ENCODE peak calls at places on chromosomes 12 and 14, in seven cellular contexts. H is cardiac muscle cell; X is stomach; K is mesenchymal stem cell; T is fibroblast of lung; R is CD4-positive, alpha-beta T cell; D is ovary. B is an unnamed sample.
A peak's percentile ranks its signal among the peaks of the same experiment; 100 is the strongest.

GRCh38 chr12:19234991-19235876 is 105.7 kb downstream of the PLEKHA5 start:
- DNase-seq in X (no peak), R (no peak), K (peak; percentile 36), D (no peak), T (peak; percentile 51), H (peak; percentile 72), B (no peak)

GRCh38 chr14:36654185-36655053 is 7.2 kb upstream of the PAX9 start:
- DNase-seq in T (no peak), R (no peak), D (no peak), K (no peak), H (no peak), X (no peak), B (no peak)

GRCh38 chr12:121805171-121805687 is 1.4 kb downstream of the SETD1B start:
- DNase-seq in H (peak; percentile 39), D (peak; percentile 45), T (peak; percentile 56), R (no peak), X (no peak), K (peak; percentile 72), B (no peak)

GRCh38 chr12:13198921-13199320 is 2.4 kb downstream of the EMP1 start:
- DNase-seq in X (no peak), K (peak; percentile 46), T (peak; percentile 60), H (peak; percentile 71), R (no peak), D (no peak), B (no peak)

GRCh38 chr12:46383654-46384450 is 11.3 kb upstream of the SLC38A2 start:
- DNase-seq in R (peak; percentile 49), H (peak; percentile 98), D (peak; percentile 95), K (peak; percentile 95), X (peak; percentile 94), T (peak; percentile 98), B (peak; percentile 90)

GRCh38 chr12:108798551-108799221 is 58.7 kb downstream of the SSH1 start:
- DNase-seq in D (no peak), H (peak; percentile 61), R (no peak), K (peak; percentile 53), X (no peak), T (peak; percentile 76), B (peak; percentile 45)

GRCh38 chr12:74780458-74781241 is 243.0 kb downstream of the ATXN7L3B start:
- DNase-seq in R (no peak), K (peak; percentile 2), T (no peak), D (no peak), X (no peak), H (no peak), B (no peak)

GRCh38 chr12:21891763-21892217 is 49.4 kb downstream of the ABCC9 start:
- DNase-seq in X (no peak), D (peak; percentile 54), K (no peak), T (peak; percentile 38), R (no peak), H (peak; percentile 30), B (no peak)

GRCh38 chr14:68487805-68488590 is 304.9 kb downstream of the ZFP36L1 start:
- DNase-seq in R (no peak), D (no peak), K (no peak), X (no peak), T (no peak), H (no peak), B (no peak)

DNA sequence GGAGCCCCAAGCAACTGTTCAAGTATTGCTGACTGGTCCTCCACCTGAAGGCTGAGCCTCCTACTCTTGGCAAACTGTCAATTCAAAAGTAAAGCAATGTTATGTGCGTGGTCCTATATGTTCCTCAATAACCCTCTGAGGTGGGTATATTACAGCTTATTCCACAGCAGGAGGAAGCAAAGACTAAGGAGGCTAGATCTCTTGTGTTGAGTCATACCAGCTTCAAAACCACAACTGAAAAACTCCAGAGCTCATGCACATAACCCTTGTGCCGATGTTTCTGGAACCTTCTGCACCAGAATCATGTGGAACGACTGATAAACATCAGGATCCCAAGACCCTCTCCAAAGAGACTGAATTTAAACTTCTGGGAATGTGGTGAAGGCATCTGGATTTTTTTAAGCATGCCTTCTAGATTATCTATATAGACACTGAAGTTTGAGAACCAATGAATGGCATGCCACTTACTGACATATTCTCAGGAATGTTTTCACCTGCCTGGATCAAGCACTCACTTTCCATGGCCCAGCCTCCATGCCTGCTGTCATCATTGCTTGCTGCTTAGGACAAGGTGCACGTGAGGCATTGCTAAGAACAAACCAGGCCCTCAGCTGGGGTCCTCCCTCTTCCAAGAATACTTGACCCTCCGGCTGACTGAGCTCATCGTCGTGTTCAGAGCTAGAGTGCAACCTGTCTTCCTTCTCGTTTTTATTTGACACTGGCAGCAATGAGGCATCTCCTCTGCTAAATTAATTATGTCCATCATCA is 194.7 kb downstream of the BCL11B start:
- DNase-seq in T (no peak), X (no peak), D (no peak), R (no peak), K (no peak), H (no peak), B (no peak)
- H3K9me3 ChIP-seq in T (no peaks in the 10 kb centered on the region), X (no peaks in the 10 kb centered on the region), D (no peaks in the 10 kb centered on the region), R (no peaks in the 10 kb centered on the region), K (peaks cover 10% of the 10 kb centered on the region), H (no peaks in the 10 kb centered on the region), B (no peaks in the 10 kb centered on the region)

GRCh38 chr12:66620703-66621102 is 58.2 kb downstream of the GRIP1 start:
- DNase-seq in K (no peak), X (no peak), T (no peak), D (no peak), R (no peak), H (no peak), B (no peak)
- H3K9me3 ChIP-seq in K (no peaks in the 10 kb centered on the region), X (no peaks in the 10 kb centered on the region), T (no peaks in the 10 kb centered on the region), D (no peaks in the 10 kb centered on the region), R (no peaks in the 10 kb centered on the region), H (no peaks in the 10 kb centered on the region), B (no peaks in the 10 kb centered on the region)

GRCh38 chr12:133120385-133121191 is 9.5 kb downstream of the ZNF891 start:
- DNase-seq in D (no peak), K (peak; percentile 11), T (peak; percentile 5), H (no peak), R (no peak), X (no peak), B (no peak)
- H3K9me3 ChIP-seq in D (peaks cover 45% of the 10 kb centered on the region), K (peaks cover 100% of the 10 kb centered on the region), T (no peaks in the 10 kb centered on the region), H (peaks cover 21% of the 10 kb centered on the region), R (peaks cover 98% of the 10 kb centered on the region), X (peaks cover 83% of the 10 kb centered on the region), B (no peaks in the 10 kb centered on the region)

DNA sequence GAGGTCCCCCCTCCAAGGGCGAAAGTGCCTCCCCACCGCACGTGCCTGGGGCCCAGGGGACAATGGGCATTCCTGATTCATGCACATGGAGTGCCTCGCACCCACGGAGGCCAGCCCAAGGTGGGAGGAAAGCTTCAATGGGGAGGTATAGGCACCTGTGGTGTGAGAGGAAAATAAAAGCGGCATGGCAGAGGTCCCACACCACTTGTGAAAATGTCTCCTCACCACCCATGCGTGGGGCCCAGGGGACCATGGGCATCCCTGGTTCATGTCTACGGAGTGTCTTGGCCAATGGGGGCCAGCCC is 384.7 kb downstream of the ALG10 start:
- DNase-seq in X (no peak), D (no peak), T (no peak), K (no peak), H (no peak), R (no peak), B (peak; percentile 44)
- H3K9me3 ChIP-seq in X (peaks cover 30% of the 10 kb centered on the region), D (no peaks in the 10 kb centered on the region), T (no peaks in the 10 kb centered on the region), K (peaks cover 54% of the 10 kb centered on the region), H (no peaks in the 10 kb centered on the region), R (peaks cover 70% of the 10 kb centered on the region), B (no peaks in the 10 kb centered on the region)

GRCh38 chr14:67018720-67019119 is 170.5 kb upstream of the GARIN2 start:
- DNase-seq in X (no peak), H (no peak), K (no peak), R (no peak), T (no peak), D (no peak), B (no peak)
- H3K9me3 ChIP-seq in X (no peaks in the 10 kb centered on the region), H (no peaks in the 10 kb centered on the region), K (no peaks in the 10 kb centered on the region), R (no peaks in the 10 kb centered on the region), T (no peaks in the 10 kb centered on the region), D (no peaks in the 10 kb centered on the region), B (no peaks in the 10 kb centered on the region)

GRCh38 chr12:61272441-61272840 is 987.8 kb upstream of the USP15 start:
- DNase-seq in X (no peak), T (peak; percentile 0), K (no peak), R (no peak), D (no peak), H (no peak), B (no peak)
- H3K9me3 ChIP-seq in X (no peaks in the 10 kb centered on the region), T (no peaks in the 10 kb centered on the region), K (peaks cover 18% of the 10 kb centered on the region), R (no peaks in the 10 kb centered on the region), D (no peaks in the 10 kb centered on the region), H (no peaks in the 10 kb centered on the region), B (no peaks in the 10 kb centered on the region)

DNA sequence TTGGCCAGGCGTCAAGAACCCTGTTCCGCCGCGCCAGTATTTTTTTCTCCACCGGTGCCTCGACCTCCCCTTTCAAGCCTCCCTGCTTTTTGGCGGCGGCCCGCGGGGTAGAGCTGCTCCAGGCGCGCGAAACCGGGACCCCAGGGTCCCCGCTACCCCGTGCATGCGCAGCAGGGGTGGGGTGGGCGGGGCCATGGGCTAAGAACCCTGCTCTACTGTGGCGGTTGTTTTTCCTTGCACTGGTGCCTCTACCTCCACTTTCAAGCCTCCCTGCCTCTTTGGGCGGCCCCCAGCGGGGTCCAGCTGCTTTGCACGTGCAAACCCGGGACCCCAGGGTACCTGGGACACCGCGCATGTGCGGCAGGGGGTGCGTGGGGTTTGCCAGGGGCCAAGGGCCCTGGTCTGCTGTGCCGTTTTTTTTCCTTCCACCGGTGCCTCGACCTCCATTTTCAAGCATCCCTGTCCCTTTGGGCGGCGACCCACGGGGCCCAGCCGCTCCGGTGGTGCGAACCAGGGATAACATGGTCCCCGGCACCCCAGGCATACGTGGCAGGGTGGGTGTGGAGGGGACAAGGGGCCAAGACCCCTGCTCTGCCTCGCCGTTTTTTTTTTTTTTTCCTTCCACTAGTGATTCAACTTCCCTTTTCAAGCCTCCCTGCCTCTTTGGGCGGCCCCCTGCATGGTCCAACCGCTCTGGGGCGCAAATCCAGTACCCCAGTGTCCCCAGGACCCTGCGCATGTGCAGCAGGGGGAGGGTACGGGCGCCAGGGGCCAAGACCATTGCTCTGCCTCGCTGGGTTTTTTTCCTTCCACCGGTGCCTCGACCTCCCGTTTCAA is 326.8 kb downstream of the ALG10 start:
- DNase-seq in X (no peak), T (no peak), H (no peak), K (no peak), R (no peak), D (no peak), B (no peak)
- H3K9me3 ChIP-seq in X (peaks cover 35% of the 10 kb centered on the region), T (no peaks in the 10 kb centered on the region), H (no peaks in the 10 kb centered on the region), K (no peaks in the 10 kb centered on the region), R (peaks cover 30% of the 10 kb centered on the region), D (no peaks in the 10 kb centered on the region), B (no peaks in the 10 kb centered on the region)

GRCh38 chr14:20228681-20229080 is at the start of gene OR11H7:
- DNase-seq in D (no peak), X (no peak), K (no peak), H (no peak), T (no peak), R (no peak), B (no peak)
- H3K9me3 ChIP-seq in D (no peaks in the 10 kb centered on the region), X (no peaks in the 10 kb centered on the region), K (peaks cover 15% of the 10 kb centered on the region), H (no peaks in the 10 kb centered on the region), T (no peaks in the 10 kb centered on the region), R (no peaks in the 10 kb centered on the region), B (no peaks in the 10 kb centered on the region)

GRCh38 chr12:20641127-20641526 is 54.0 kb upstream of the SLCO1C1 start:
- DNase-seq in H (no peak), X (no peak), K (no peak), T (no peak), D (no peak), R (no peak), B (no peak)
- H3K9me3 ChIP-seq in H (no peaks in the 10 kb centered on the region), X (no peaks in the 10 kb centered on the region), K (no peaks in the 10 kb centered on the region), T (no peaks in the 10 kb centered on the region), D (no peaks in the 10 kb centered on the region), R (no peaks in the 10 kb centered on the region), B (no peaks in the 10 kb centered on the region)

GRCh38 chr12:7295529-7295928 is 8.3 kb upstream of the ACSM4 start:
- DNase-seq in K (no peak), R (no peak), H (no peak), D (no peak), X (no peak), T (no peak), B (no peak)
- H3K9me3 ChIP-seq in K (peaks cover 6% of the 10 kb centered on the region), R (no peaks in the 10 kb centered on the region), H (no peaks in the 10 kb centered on the region), D (no peaks in the 10 kb centered on the region), X (no peaks in the 10 kb centered on the region), T (no peaks in the 10 kb centered on the region), B (no peaks in the 10 kb centered on the region)

B was measured in pancreas.